ENCODE peak calls at places on chromosomes 13 and 19, in nine cellular contexts. K is AG04450, L is Peyer's patch, N is pancreas, Y is dorsolateral prefrontal cortex, S is thoracic aorta, G is fibroblast of lung, B is cardiac muscle cell, C is uterus. I is an unnamed sample.

GRCh38 chr13:110126391-110126961 is 180.5 kb downstream of the COL4A1 start:
- DNase-seq in C (peak; percentile 70), L (no peak), K (peak; percentile 88), B (peak; percentile 94), Y (no peak), N (no peak), G (peak; percentile 99), S (no peak), I (peak; percentile 47)

GRCh38 chr19:54464044-54464623 is 556 bp upstream of the LENG9 start:
- DNase-seq in B (peak; percentile 91), C (peak; percentile 81), K (no peak), S (peak; percentile 75), G (peak; percentile 85), L (peak; percentile 93), Y (peak; percentile 65), N (peak; percentile 97), I (peak; percentile 85)

GRCh38 chr13:78742659-78743058 is 83.7 kb upstream of the OBI1 start:
- DNase-seq in L (no peak), K (no peak), G (no peak), Y (no peak), B (no peak), C (no peak), S (no peak), N (no peak), I (no peak)

GRCh38 chr13:28533049-28533436 is 38.1 kb upstream of the FLT1 start:
- DNase-seq in K (no peak), Y (no peak), L (no peak), C (no peak), B (peak; percentile 16), S (no peak), N (no peak), G (no peak), I (no peak)

GRCh38 chr19:45455707-45456499 is 11.9 kb upstream of the FOSB start:
- DNase-seq in C (peak; percentile 96), K (peak; percentile 97), B (peak; percentile 99), S (peak; percentile 92), G (peak; percentile 100), N (peak; percentile 99), Y (no peak), L (peak; percentile 48), I (peak; percentile 87)

GRCh38 chr19:3586124-3586626 is 897 bp downstream of the GIPC3 start:
- DNase-seq in G (no peak), S (no peak), K (no peak), C (no peak), N (no peak), B (no peak), L (no peak), Y (no peak), I (no peak)

GRCh38 chr19:11480927-11481776 is at the start of gene ELAVL3:
- DNase-seq in L (no peak), Y (peak; percentile 83), S (no peak), K (no peak), N (peak; percentile 51), B (no peak), C (no peak), G (no peak), I (no peak)

GRCh38 chr13:70424428-70424827 is 316.2 kb upstream of the KLHL1 start:
- DNase-seq in B (no peak), C (no peak), S (no peak), Y (no peak), N (no peak), K (no peak), L (no peak), G (no peak), I (no peak)

GRCh38 chr19:39557791-39558622 is 18.0 kb upstream of the EID2 start:
- DNase-seq in G (no peak), C (no peak), N (no peak), L (peak; percentile 22), K (no peak), S (no peak), B (peak; percentile 3), Y (no peak), I (no peak)

GRCh38 chr19:33727331-33728028 is 69.2 kb upstream of the KCTD15 start:
- DNase-seq in N (no peak), C (no peak), L (no peak), K (no peak), B (no peak), S (no peak), Y (no peak), G (no peak), I (no peak)

GRCh38 chr19:35695895-35696422 is 8.4 kb upstream of the ZBTB32 start:
- DNase-seq in N (no peak), S (no peak), C (no peak), Y (no peak), G (no peak), K (no peak), L (no peak), B (no peak), I (no peak)

GRCh38 chr13:76991432-76991795 is 467 bp upstream of the CLN5 start:
- DNase-seq in S (peak; percentile 15), C (peak; percentile 30), L (peak; percentile 63), Y (no peak), G (peak; percentile 8), N (no peak), B (no peak), K (no peak), I (peak; percentile 40)

GRCh38 chr13:85148009-85148408 is 651.2 kb downstream of the SLITRK6 start:
- DNase-seq in B (peak; percentile 11), L (no peak), K (no peak), G (peak; percentile 7), S (no peak), Y (no peak), N (no peak), C (no peak), I (no peak)

GRCh38 chr19:22354665-22355064 is 67.5 kb downstream of the ZNF98 start:
- DNase-seq in C (no peak), N (no peak), G (no peak), L (no peak), Y (no peak), S (no peak), K (no peak), B (no peak), I (no peak)

GRCh38 chr19:39917561-39918182 is 16.8 kb downstream of the FCGBP start:
- DNase-seq in G (no peak), N (no peak), B (no peak), K (no peak), C (no peak), S (no peak), L (no peak), Y (no peak), I (no peak)

GRCh38 chr13:64529874-64530485 is 2700.2 kb downstream of the PCDH9 start:
- DNase-seq in G (no peak), L (no peak), C (no peak), Y (no peak), S (no peak), N (no peak), B (peak; percentile 33), K (no peak), I (no peak)

GRCh38 chr13:19601749-19602725 is 31.4 kb upstream of the MPHOSPH8 start:
- DNase-seq in B (peak; percentile 65), Y (peak; percentile 5), L (no peak), S (no peak), G (peak; percentile 54), C (no peak), N (peak; percentile 84), K (no peak), I (no peak)

GRCh38 chr13:76600086-76600485 is 286.1 kb downstream of the KCTD12 start:
- DNase-seq in S (no peak), B (peak; percentile 35), K (no peak), Y (no peak), C (no peak), G (no peak), N (no peak), L (no peak), I (no peak)

GRCh38 chr13:43763143-43763759 is 23.5 kb downstream of the ENOX1 start:
- DNase-seq in K (no peak), L (no peak), C (no peak), N (no peak), B (no peak), S (no peak), Y (no peak), G (no peak), I (no peak)
- H3K27ac ChIP-seq in K (no peak overlapping the region), L (no peak overlapping the region), C (no peak overlapping the region), N (no peak overlapping the region), B (no peak overlapping the region), S (no peak overlapping the region), Y (no peak overlapping the region), G (no peak overlapping the region), I (no peak overlapping the region)

GRCh38 chr13:92573467-92574057 is 653.0 kb upstream of the GPC6 start:
- DNase-seq in S (no peak), L (no peak), B (peak; percentile 61), Y (no peak), N (no peak), K (no peak), G (peak; percentile 33), C (no peak), I (no peak)
- TF ChIP-seq CTCF in S (no peak), L (no peak), B (peak; percentile 46), Y (no peak), N (no peak), K (peak; percentile 13), G (no peak), C (no peak), I (no peak)

DNA sequence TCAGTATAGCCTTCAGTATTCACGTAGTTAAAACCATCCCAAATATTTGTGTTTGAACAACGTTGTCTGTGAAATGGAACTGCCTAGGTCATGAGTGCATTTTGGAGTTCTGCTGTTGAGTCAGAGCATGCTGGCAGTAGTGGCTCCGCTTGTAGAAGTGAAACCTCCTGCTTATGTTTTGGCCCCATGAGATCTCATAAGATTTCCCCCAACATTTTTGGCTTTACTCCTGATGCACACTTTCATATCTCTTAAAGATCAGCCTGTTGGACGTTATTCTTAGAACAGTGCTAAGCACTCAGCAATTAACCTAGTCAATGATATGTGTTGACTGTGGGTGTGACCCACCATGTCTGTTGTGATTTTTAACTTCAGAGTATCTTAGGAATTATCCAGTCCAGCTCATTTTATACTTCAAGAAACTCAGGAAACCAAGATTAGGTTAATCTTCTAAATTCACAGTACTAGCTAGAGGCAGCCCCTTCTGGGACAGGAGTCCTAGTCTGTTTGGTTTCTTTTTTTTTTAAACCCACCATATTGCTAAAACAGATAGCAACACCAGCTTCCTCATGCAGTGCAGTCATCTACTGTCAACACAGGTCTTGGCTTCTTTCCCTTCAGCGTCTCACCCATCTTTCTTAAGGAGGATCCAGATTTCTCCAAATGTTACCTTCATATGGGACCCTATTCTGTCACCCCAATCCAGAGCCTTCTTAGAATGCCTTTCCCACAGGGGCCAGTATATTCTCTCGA is 26.2 kb downstream of the RAP2A start:
- DNase-seq in C (no peak), S (no peak), Y (no peak), G (peak; percentile 12), N (no peak), K (no peak), L (no peak), B (peak; percentile 60), I (no peak)
- H3K4me3 ChIP-seq in C (no peak overlapping the region), S (no peak overlapping the region), Y (no peak overlapping the region), G (no peak overlapping the region), N (no peak overlapping the region), K (no peak overlapping the region), L (no peak overlapping the region), B (no peak overlapping the region), I (no peak overlapping the region)

DNA sequence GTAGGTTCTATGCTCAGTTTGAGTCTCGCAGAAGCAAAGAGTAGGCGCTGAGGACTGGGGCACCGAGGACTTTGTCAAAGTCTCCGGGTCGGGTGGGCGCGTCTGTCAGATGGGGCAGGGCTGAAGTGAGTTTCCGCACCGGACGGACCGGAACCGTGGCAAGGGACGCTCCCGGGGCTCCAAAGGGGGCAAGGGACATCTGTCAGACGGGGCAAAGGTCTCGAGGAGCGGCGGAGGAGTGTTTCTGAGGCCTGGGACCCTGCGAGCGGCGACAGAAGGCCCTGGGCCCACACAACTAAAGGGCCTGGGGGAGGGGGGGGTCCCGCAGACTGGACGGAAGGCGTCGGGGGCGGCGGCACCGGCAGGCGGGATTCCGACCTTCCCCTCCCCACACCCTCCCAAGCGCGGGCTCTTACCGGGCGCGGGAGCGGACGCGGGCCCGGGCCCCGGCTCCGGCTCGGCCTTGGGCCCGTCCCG is 13.3 kb upstream of the AKAP8L start:
- DNase-seq in C (no peak), G (no peak), K (no peak), S (no peak), B (peak; percentile 8), N (no peak), L (no peak), Y (no peak), I (no peak)
- H3K27ac ChIP-seq in C (peak overlapping the region; percentile 73), G (peak overlapping the region; percentile 72), K (peak overlapping the region; percentile 11), S (peak overlapping the region; percentile 34), B (peak overlapping the region; percentile 92), N (no peak overlapping the region), L (peak overlapping the region; percentile 43), Y (no peak overlapping the region), I (peak overlapping the region; percentile 77)

I was measured in gastrocnemius medialis.